ENCODE peak calls at places on chromosomes 16 and 17, in four cellular contexts. V, H, B and X are unnamed samples.

GRCh38 chr16:2473999-2474876 is 689 bp upstream of the TBC1D24 start:
- DNase-seq in V (no peak), H (no peak), B (no peak), X (peak)

GRCh38 chr16:84751241-84751640 is 51.4 kb downstream of the USP10 start:
- DNase-seq in V (no peak), H (no peak), B (no peak), X (no peak)

GRCh38 chr16:86834451-86835035 is 256.2 kb downstream of the FOXL1 start:
- DNase-seq in V (no peak), H (no peak), B (peak), X (peak)

GRCh38 chr17:56125830-56126819 is 27.1 kb upstream of the ANKFN1 start:
- DNase-seq in V (peak), H (no peak), B (no peak), X (peak)

GRCh38 chr17:17874478-17874877 is 37.7 kb upstream of the SREBF1 start:
- DNase-seq in V (no peak), H (no peak), B (no peak), X (no peak)

GRCh38 chr17:81121841-81122733 is 43.2 kb upstream of the PVALEF start:
- DNase-seq in V (no peak), H (no peak), B (no peak), X (no peak)

GRCh38 chr16:17299790-17300189 is 171.0 kb downstream of the XYLT1 start:
- DNase-seq in V (no peak), H (no peak), B (no peak), X (no peak)

GRCh38 chr17:40779181-40779909 is 3.0 kb downstream of the KRT27 start:
- DNase-seq in V (no peak), H (no peak), B (no peak), X (no peak)

GRCh38 chr16:13110124-13110796 is 208.9 kb downstream of the SHISA9 start:
- DNase-seq in V (no peak), H (no peak), B (peak), X (no peak)

GRCh38 chr16:20830372-20830771 is 24.0 kb downstream of the REXO5 start:
- DNase-seq in V (no peak), H (no peak), B (no peak), X (no peak)

GRCh38 chr16:168424-168823 is 2.6 kb downstream of the HBM start:
- DNase-seq in V (no peak), H (no peak), B (no peak), X (no peak)

GRCh38 chr17:36614974-36615373 is 13.6 kb downstream of the MRM1 start:
- DNase-seq in V (no peak), H (no peak), B (no peak), X (no peak)

GRCh38 chr16:87806608-87807546 is 41.1 kb upstream of the KLHDC4 start:
- DNase-seq in V (peak), H (no peak), B (no peak), X (peak)

GRCh38 chr17:35171834-35172233 is 22.4 kb downstream of the SLC35G3 start:
- DNase-seq in V (no peak), H (no peak), B (no peak), X (no peak)

GRCh38 chr16:4376126-4376819 is 4.6 kb downstream of the VASN start:
- DNase-seq in V (no peak), H (no peak), B (no peak), X (peak)

GRCh38 chr17:29444589-29444988 is 54.4 kb downstream of the TAOK1 start:
- DNase-seq in V (no peak), H (no peak), B (no peak), X (no peak)

GRCh38 chr17:28065706-28066105 is 23.2 kb downstream of the NLK start:
- DNase-seq in V (no peak), H (no peak), B (no peak), X (no peak)

GRCh38 chr17:81607431-81607830 is 29.5 kb downstream of the NPLOC4 start:
- DNase-seq in V (no peak), H (no peak), B (no peak), X (no peak)

GRCh38 chr17:28154242-28154641 is 111.8 kb downstream of the NLK start:
- DNase-seq in V (no peak), H (no peak), B (no peak), X (no peak)

GRCh38 chr17:38508570-38508950 is 80.3 kb downstream of the ARHGAP23 start:
- DNase-seq in V (no peak), H (no peak), B (no peak), X (no peak)

GRCh38 chr17:31320231-31320630 is 1.2 kb downstream of the EVI2A start:
- DNase-seq in V (no peak), H (no peak), B (no peak), X (no peak)

GRCh38 chr17:19344311-19345066 is 18.0 kb downstream of the B9D1 start:
- DNase-seq in V (no peak), H (no peak), B (no peak), X (no peak)

GRCh38 chr16:85819711-85820110 is 20.2 kb downstream of the COX4I1 start:
- DNase-seq in V (no peak), H (no peak), B (no peak), X (no peak)

GRCh38 chr17:1040216-1040600 is 43.3 kb downstream of the TIMM22 start:
- DNase-seq in V (no peak), H (no peak), B (no peak), X (no peak)

GRCh38 chr17:75352079-75352569 is 53.4 kb downstream of the GRB2 start:
- DNase-seq in V (no peak), H (no peak), B (no peak), X (no peak)
- TF ChIP-seq EGR1 in V (no peak), H (no peak), B (no peak), X (no peak)

GRCh38 chr17:49338883-49339282 is 23.2 kb downstream of the ZNF652 start:
- DNase-seq in V (no peak), H (no peak), B (no peak), X (peak)

GRCh38 chr17:49334744-49335512 is 27.1 kb downstream of the ZNF652 start:
- DNase-seq in V (no peak), H (no peak), B (no peak), X (no peak)

GRCh38 chr17:49339359-49339758 is 22.7 kb downstream of the ZNF652 start:
- DNase-seq in V (no peak), H (no peak), B (no peak), X (no peak)

GRCh38 chr17:49337900-49338299 is 24.1 kb downstream of the ZNF652 start:
- DNase-seq in V (no peak), H (no peak), B (no peak), X (no peak)

GRCh38 chr17:49333806-49334205 is 28.2 kb downstream of the ZNF652 start:
- DNase-seq in V (no peak), H (no peak), B (no peak), X (no peak)
- TF ChIP-seq MAX in V (no peak), H (no peak), B (no peak), X (no peak)

GRCh38 chr17:67995568-67996191 is 589 bp downstream of the C17orf58 start:
- DNase-seq in V (no peak), H (no peak), B (no peak), X (no peak)
- TF ChIP-seq EGR1 in V (no peak), H (no peak), B (no peak), X (no peak)

GRCh38 chr16:54651851-54652770 is 278.6 kb upstream of the IRX5 start:
- DNase-seq in V (no peak), H (no peak), B (no peak), X (no peak)
- TF ChIP-seq MAX in V (no peak), H (no peak), B (no peak), X (no peak)

DNA sequence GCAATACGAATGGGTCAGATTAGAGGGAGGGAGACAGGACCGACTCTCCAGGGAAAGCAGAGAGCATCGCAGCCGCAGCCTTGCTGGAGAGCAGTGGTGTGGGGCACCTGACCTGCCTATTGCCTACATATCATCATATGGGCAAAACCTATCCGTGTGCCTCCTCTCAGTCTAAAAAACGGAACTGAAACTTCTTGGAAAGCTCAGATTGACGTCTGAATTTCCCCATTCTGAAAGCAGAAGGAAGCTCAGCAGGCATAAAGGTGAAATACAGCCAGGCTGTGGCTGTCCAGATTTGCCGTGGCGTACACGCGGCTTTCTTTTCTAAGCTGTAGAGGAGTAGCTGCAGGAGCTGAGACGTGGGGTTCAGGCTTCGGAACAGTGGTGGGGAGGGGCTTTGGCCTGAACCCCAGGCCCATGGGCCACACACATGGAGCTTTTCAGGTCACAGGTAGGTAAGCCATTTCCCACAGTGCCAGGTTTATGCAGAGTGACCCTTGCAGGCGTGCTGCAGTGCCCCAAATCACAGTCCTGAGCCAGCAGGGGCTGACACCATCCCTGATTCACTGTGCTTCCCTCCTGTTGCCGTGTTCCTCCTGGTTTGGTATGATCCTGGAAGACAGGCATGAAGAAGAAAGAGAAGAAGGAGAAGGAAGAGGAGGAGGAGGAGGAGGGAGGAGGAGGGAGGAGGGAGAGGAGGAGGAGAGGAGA is 41.6 kb upstream of the TNRC6C start:
- DNase-seq in V (no peak), H (peak), B (no peak), X (no peak)
- TF ChIP-seq EGR1 in V (no peak), H (no peak), B (no peak), X (no peak)

GRCh38 chr17:61294286-61294685 is 105.4 kb upstream of the TBX2 start:
- DNase-seq in V (no peak), H (no peak), B (no peak), X (no peak)

GRCh38 chr17:61291457-61292311 is 108.0 kb upstream of the TBX2 start:
- DNase-seq in V (no peak), H (no peak), B (no peak), X (no peak)

GRCh38 chr17:61296058-61296457 is 103.6 kb upstream of the TBX2 start:
- DNase-seq in V (no peak), H (no peak), B (no peak), X (no peak)

GRCh38 chr17:61299517-61300513 is 99.8 kb upstream of the TBX2 start:
- DNase-seq in V (no peak), H (no peak), B (no peak), X (no peak)

GRCh38 chr17:61294777-61295176 is 104.9 kb upstream of the TBX2 start:
- DNase-seq in V (peak), H (no peak), B (no peak), X (no peak)
- TF ChIP-seq MAX in V (no peak), H (no peak), B (no peak), X (no peak)